ENCODE peak calls at places on chromosome 13, in six cellular contexts. S, N, E, I, H and G are unnamed samples.

GRCh38 chr13:76812206-76812882 is 73.9 kb downstream of the KCTD12 start:
- DNase-seq in S (no peak), N (peak), E (no peak), I (no peak), H (no peak), G (peak)

GRCh38 chr13:111927181-111927540 is 139.8 kb upstream of the SOX1 start:
- DNase-seq in S (peak), N (no peak), E (no peak), I (no peak), H (no peak), G (no peak)

GRCh38 chr13:81686877-81687276 is 1346.0 kb upstream of the SPRY2 start:
- DNase-seq in S (no peak), N (no peak), E (no peak), I (no peak), H (peak), G (peak)

GRCh38 chr13:47639716-47640447 is 361.2 kb downstream of the SUCLA2 start:
- DNase-seq in S (no peak), N (no peak), E (no peak), I (no peak), H (no peak), G (no peak)

GRCh38 chr13:27211771-27212364 is 39.5 kb upstream of the RPL21 start:
- DNase-seq in S (no peak), N (no peak), E (no peak), I (no peak), H (no peak), G (no peak)

GRCh38 chr13:43368003-43368402 is 344.6 kb downstream of the DNAJC15 start:
- DNase-seq in S (no peak), N (no peak), E (no peak), I (no peak), H (no peak), G (no peak)

GRCh38 chr13:65155861-65156260 is 2074.3 kb downstream of the PCDH9 start:
- DNase-seq in S (no peak), N (no peak), E (no peak), I (no peak), H (no peak), G (no peak)

GRCh38 chr13:28406728-28407266 is 88.1 kb downstream of the FLT1 start:
- DNase-seq in S (no peak), N (no peak), E (no peak), I (no peak), H (no peak), G (no peak)

GRCh38 chr13:22193070-22193469 is 522.2 kb downstream of the FGF9 start:
- DNase-seq in S (no peak), N (no peak), E (no peak), I (no peak), H (no peak), G (no peak)

GRCh38 chr13:103431880-103432279 is 365.7 kb upstream of the SLC10A2 start:
- DNase-seq in S (no peak), N (no peak), E (no peak), I (no peak), H (no peak), G (peak)

GRCh38 chr13:89749888-89750287 is 1597.6 kb upstream of the MIR17HG start:
- DNase-seq in S (no peak), N (no peak), E (no peak), I (no peak), H (no peak), G (no peak)

GRCh38 chr13:79108914-79109643 is 297.0 kb downstream of the RBM26 start:
- DNase-seq in S (no peak), N (no peak), E (no peak), I (no peak), H (no peak), G (no peak)

GRCh38 chr13:46598820-46599180 is 45.8 kb downstream of the LRCH1 start:
- DNase-seq in S (no peak), N (no peak), E (no peak), I (no peak), H (no peak), G (no peak)

GRCh38 chr13:30743319-30744055 is 8.1 kb downstream of the ALOX5AP start:
- DNase-seq in S (peak), N (peak), E (no peak), I (no peak), H (no peak), G (no peak)

GRCh38 chr13:109152941-109153340 is 523.5 kb downstream of the MYO16 start:
- DNase-seq in S (no peak), N (no peak), E (no peak), I (no peak), H (no peak), G (no peak)

GRCh38 chr13:66195238-66195637 is 1034.9 kb downstream of the PCDH9 start:
- DNase-seq in S (no peak), N (no peak), E (no peak), I (no peak), H (no peak), G (no peak)
- H3K27ac ChIP-seq in S (no peak), N (no peak), E (no peak), I (no peak), H (no peak), G (no peak)

DNA sequence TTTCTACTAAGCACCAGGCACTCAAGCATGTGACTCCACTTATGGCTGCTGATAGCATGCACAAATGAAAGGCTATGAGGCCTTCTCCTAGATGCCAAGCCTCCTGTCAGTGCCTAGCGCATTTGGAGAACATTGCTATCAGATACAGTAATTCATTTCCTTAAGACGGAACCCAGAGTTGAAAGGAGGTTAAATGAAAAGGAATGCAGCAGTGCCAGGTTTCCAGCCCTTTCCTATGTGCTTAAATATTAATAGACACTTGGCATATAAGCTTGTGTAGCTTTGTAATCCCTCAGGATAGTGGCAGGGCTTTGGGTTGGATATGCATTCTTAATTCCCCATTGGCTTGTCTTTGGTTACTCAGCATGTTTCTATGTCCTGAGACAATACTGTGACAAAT is 140.1 kb upstream of the FRY start:
- DNase-seq in S (peak), N (no peak), E (no peak), I (peak), H (peak), G (no peak)
- H3K27ac ChIP-seq in S (peak), N (no peak), E (no peak), I (peak), H (peak), G (no peak)

DNA sequence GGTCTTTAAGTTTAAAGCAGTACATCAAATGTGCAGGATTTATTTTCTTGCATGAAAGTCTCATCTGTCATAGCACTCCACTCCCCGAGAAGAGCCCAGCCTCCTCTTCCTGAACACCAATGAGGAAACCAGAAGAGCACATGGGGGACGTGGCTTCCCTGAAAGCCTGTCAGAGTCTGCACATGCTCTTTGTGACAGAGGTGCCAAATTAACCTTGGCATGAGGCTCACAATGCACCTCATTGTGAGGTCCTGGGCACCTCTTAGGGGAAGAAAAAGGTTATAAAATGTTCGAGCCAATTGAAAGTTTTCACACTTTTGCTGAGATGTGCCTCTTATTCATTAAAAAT is 141.3 kb upstream of the RFC3 start:
- DNase-seq in S (peak), N (peak), E (no peak), I (peak), H (peak), G (peak)
- H3K27ac ChIP-seq in S (peak), N (peak), E (no peak), I (peak), H (no peak), G (no peak)

GRCh38 chr13:49370390-49370789 is 73.5 kb downstream of the CAB39L start:
- DNase-seq in S (no peak), N (no peak), E (peak), I (no peak), H (no peak), G (no peak)

GRCh38 chr13:49371943-49372636 is 71.8 kb downstream of the CAB39L start:
- DNase-seq in S (no peak), N (no peak), E (no peak), I (no peak), H (no peak), G (no peak)

GRCh38 chr13:49376121-49376520 is 67.7 kb downstream of the CAB39L start:
- DNase-seq in S (no peak), N (no peak), E (no peak), I (no peak), H (no peak), G (no peak)

GRCh38 chr13:49374585-49375290 is 69.1 kb downstream of the CAB39L start:
- DNase-seq in S (no peak), N (no peak), E (no peak), I (no peak), H (no peak), G (peak)

DNA sequence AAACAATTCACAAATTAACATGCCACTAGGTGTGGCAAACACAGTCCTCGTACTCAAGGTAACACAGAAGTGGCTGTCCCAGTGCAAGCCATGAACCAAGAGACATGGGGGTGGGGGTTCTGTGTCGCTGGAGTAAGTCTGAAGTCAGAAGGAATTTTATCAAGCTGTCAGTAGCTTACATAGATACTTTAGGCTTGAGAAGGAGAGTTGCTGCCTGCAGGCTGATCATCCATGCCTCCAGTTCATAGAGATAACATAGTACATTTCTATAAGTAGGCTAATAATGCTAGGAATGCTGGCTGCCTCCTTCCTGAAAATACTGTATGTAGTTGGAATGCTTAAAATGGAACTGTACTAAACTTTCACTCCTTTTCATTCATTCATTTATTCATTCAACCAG is 70.2 kb downstream of the CAB39L start:
- DNase-seq in S (no peak), N (no peak), E (no peak), I (no peak), H (peak), G (no peak)
- H3K27ac ChIP-seq in S (peak), N (no peak), E (no peak), I (no peak), H (peak), G (no peak)

DNA sequence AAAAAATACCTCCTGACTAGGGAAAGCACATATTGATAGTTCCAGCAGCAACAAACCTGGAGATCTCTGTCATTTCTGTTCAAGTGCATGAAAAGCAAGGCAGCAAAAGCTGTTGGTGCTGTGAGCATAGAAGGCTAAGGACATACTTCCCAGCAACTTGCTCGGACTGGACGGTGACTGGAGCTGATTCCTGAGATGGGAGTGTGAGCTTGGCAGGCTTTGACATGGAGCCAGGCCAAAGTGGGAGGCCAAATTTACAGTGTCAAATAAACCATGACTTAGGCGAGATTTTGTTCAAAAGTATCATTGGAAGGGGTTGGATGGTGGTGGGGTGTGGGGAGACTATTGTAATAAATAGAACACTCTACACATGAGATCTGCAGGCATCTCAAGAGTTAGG is 5.9 kb upstream of the ARGLU1 start:
- DNase-seq in S (peak), N (peak), E (no peak), I (no peak), H (no peak), G (no peak)
- H3K27ac ChIP-seq in S (peak), N (peak), E (no peak), I (no peak), H (no peak), G (no peak)

GRCh38 chr13:113741101-113741731 is 17.8 kb upstream of the TMEM255B start:
- DNase-seq in S (no peak), N (no peak), E (no peak), I (peak), H (no peak), G (no peak)
- H3K27ac ChIP-seq in S (no peak), N (no peak), E (no peak), I (no peak), H (no peak), G (no peak)

GRCh38 chr13:102038787-102039186 is 363.1 kb downstream of the FGF14 start:
- DNase-seq in S (no peak), N (no peak), E (no peak), I (no peak), H (no peak), G (no peak)
- H3K27ac ChIP-seq in S (no peak), N (no peak), E (no peak), I (no peak), H (no peak), G (no peak)

DNA sequence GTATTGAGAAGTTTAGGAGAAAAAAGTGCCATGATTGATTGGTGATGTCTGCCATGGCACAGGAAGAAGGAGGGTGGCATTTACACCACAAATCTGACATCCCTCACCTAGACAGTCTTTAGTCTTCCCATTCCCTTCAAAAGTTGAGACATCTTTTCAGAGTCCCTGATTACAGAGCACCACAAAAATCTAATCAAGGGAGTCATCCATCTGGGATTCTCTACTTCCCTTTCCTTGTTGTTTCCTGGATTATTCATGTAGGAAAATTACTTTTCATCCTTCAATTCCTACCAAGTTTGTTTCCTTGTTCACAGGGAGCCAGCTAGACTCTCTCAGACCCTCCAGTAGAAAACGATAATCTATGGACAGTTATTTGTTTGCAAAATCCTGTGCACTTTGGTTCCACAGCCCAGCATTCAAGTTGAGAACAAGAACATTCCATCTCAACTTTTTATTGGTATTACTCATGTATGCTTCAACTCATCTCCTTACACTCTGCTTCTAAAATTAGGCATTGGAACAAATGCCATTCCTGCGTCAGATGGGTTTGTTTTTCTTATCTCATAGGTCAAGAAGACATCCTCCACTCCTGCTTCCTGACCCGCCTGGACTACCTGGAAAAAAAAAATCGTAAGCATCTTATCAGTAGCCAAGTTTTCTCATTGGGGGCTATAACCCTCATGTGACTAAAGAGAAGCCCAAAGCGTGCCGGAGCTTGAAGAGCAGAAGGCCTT is 259.9 kb downstream of the FOXO1 start:
- DNase-seq in S (no peak), N (no peak), E (no peak), I (no peak), H (peak), G (no peak)
- H3K27ac ChIP-seq in S (no peak), N (peak), E (no peak), I (no peak), H (peak), G (no peak)